ENCODE peak calls at places on chromosome 11, in nine cellular contexts. Y is AG04450, U is HepG2, N is brain microvascular endothelial cell, J is DND-41, A is stomach, G is heart left ventricle, V is ovary, K is aorta. M is an unnamed sample.

GRCh38 chr11:5712507-5712906 is 22.9 kb downstream of the TRIM22 start:
- DNase-seq in K (no peak), V (no peak), Y (no peak), N (no peak), A (no peak), G (no peak), J (no peak), U (no peak), M (no peak)

GRCh38 chr11:72222106-72222891 is 2.3 kb upstream of the INPPL1 start:
- DNase-seq in A (peak; percentile 18), K (no peak), N (no peak), U (no peak), J (no peak), G (peak; percentile 27), V (no peak), Y (no peak), M (no peak)

GRCh38 chr11:1882265-1883238 is 9.1 kb downstream of the PRR33 start:
- DNase-seq in N (peak; percentile 41), Y (peak; percentile 15), V (peak; percentile 79), U (peak; percentile 49), A (peak; percentile 82), G (peak; percentile 88), K (peak; percentile 94), J (peak; percentile 82), M (peak; percentile 90)

GRCh38 chr11:104663190-104664140 is 234.8 kb downstream of the CASP12 start:
- DNase-seq in V (no peak), J (no peak), A (no peak), N (no peak), Y (no peak), K (no peak), G (no peak), U (no peak), M (no peak)

GRCh38 chr11:12888525-12889158 is 120.5 kb upstream of the RASSF10 start:
- DNase-seq in V (peak; percentile 92), U (peak; percentile 71), G (peak; percentile 88), K (peak; percentile 95), A (peak; percentile 91), J (peak; percentile 74), N (peak; percentile 94), Y (peak; percentile 81), M (peak; percentile 85)

GRCh38 chr11:65395961-65396530 is 9.6 kb downstream of the FRMD8 start:
- DNase-seq in K (no peak), G (no peak), V (no peak), Y (no peak), J (no peak), U (no peak), N (no peak), A (no peak), M (peak; percentile 50)

GRCh38 chr11:103359221-103359620 is 250.0 kb downstream of the DYNC2H1 start:
- DNase-seq in V (no peak), Y (no peak), N (no peak), A (no peak), K (no peak), G (no peak), U (peak; percentile 20), J (no peak), M (no peak)

GRCh38 chr11:87528752-87529151 is 491.0 kb downstream of the TMEM135 start:
- DNase-seq in U (no peak), V (no peak), G (no peak), J (no peak), A (no peak), K (no peak), N (no peak), Y (no peak), M (no peak)

GRCh38 chr11:122756417-122756816 is 81.9 kb upstream of the CRTAM start:
- DNase-seq in Y (no peak), G (peak; percentile 59), N (no peak), V (no peak), U (no peak), J (peak; percentile 79), K (no peak), A (peak; percentile 34), M (peak; percentile 75)

GRCh38 chr11:24457985-24458384 is 38.9 kb upstream of the LUZP2 start:
- DNase-seq in J (no peak), K (no peak), G (no peak), Y (no peak), A (no peak), N (no peak), U (no peak), V (no peak), M (no peak)

GRCh38 chr11:66278396-66279091 is 569 bp downstream of the CNIH2 start:
- DNase-seq in G (no peak), J (no peak), U (no peak), K (no peak), Y (no peak), A (no peak), V (no peak), N (peak; percentile 48), M (no peak)

GRCh38 chr11:35470616-35471015 is 51.3 kb upstream of the SLC1A2 start:
- DNase-seq in J (no peak), V (no peak), A (no peak), U (no peak), N (no peak), K (no peak), Y (no peak), G (no peak), M (no peak)

GRCh38 chr11:111418436-111418787 is 39.3 kb upstream of the POU2AF1 start:
- DNase-seq in Y (no peak), A (no peak), V (no peak), N (no peak), U (no peak), J (no peak), G (no peak), K (no peak), M (no peak)

GRCh38 chr11:94722735-94723134 is 45.4 kb upstream of the AMOTL1 start:
- DNase-seq in N (no peak), K (no peak), V (no peak), J (no peak), G (no peak), U (no peak), Y (no peak), A (no peak), M (no peak)

GRCh38 chr11:44917741-44918140 is 32.9 kb downstream of the TP53I11 start:
- DNase-seq in U (no peak), G (no peak), V (no peak), A (no peak), N (no peak), J (no peak), K (no peak), Y (no peak), M (no peak)
- H3K27me3 ChIP-seq in U (peaks cover 4% of the 10 kb centered on the region), G (no peaks in the 10 kb centered on the region), V (no peaks in the 10 kb centered on the region), A (no peaks in the 10 kb centered on the region), N (no peaks in the 10 kb centered on the region), J (peaks cover 2% of the 10 kb centered on the region), K (no peaks in the 10 kb centered on the region), Y (peaks cover 44% of the 10 kb centered on the region), M (no peaks in the 10 kb centered on the region)

GRCh38 chr11:61550665-61551227 is 30.1 kb downstream of the SYT7 start:
- DNase-seq in N (no peak), V (no peak), U (no peak), A (no peak), J (no peak), G (no peak), Y (no peak), K (no peak), M (no peak)

GRCh38 chr11:61553373-61554171 is 27.3 kb downstream of the SYT7 start:
- DNase-seq in G (no peak), K (no peak), J (no peak), N (no peak), Y (no peak), U (no peak), A (no peak), V (no peak), M (no peak)

GRCh38 chr11:61551630-61552029 is 29.2 kb downstream of the SYT7 start:
- DNase-seq in J (no peak), Y (no peak), V (no peak), K (peak; percentile 84), N (no peak), G (peak; percentile 89), U (no peak), A (peak; percentile 72), M (no peak)

GRCh38 chr11:61554172-61554988 is 26.5 kb downstream of the SYT7 start:
- DNase-seq in K (no peak), A (no peak), G (no peak), N (no peak), J (no peak), V (no peak), U (no peak), Y (no peak), M (no peak)

GRCh38 chr11:61552108-61552635 is 28.7 kb downstream of the SYT7 start:
- DNase-seq in V (no peak), N (no peak), K (no peak), A (peak; percentile 38), Y (no peak), U (no peak), G (peak; percentile 69), J (no peak), M (no peak)
- H3K27ac ChIP-seq in V (no peak overlapping the region), N (no peak overlapping the region), K (no peak overlapping the region), A (no peak overlapping the region), Y (no peak overlapping the region), U (no peak overlapping the region), G (peak overlapping the region; percentile 76), J (no peak overlapping the region), M (no peak overlapping the region)

DNA sequence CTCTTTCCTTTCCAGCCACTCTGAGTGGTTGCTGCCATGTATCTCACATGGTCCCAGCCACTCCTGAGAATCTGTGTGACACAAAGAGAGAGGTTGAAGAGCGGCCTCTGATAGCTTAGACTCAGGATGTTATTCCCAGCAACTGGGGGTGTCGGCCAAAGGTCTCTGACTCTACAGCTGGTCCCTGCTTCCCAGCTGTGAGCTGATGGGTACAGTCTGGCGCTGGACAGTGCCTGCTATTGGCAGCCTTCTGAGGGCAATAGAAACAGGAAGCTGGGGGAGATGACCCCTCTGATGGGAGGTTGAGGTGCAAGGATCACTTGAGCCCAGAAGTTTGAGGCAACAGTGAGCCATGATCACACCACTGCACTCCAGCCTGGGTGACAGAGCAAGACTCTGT is 105.1 kb downstream of the RRAS2 start:
- DNase-seq in U (no peak), G (no peak), V (no peak), K (no peak), A (no peak), N (no peak), J (no peak), Y (no peak), M (no peak)
- H3K27me3 ChIP-seq in U (no peaks in the 10 kb centered on the region), G (no peaks in the 10 kb centered on the region), V (no peaks in the 10 kb centered on the region), K (no peaks in the 10 kb centered on the region), A (no peaks in the 10 kb centered on the region), N (no peaks in the 10 kb centered on the region), J (peaks cover 5% of the 10 kb centered on the region), Y (peaks cover 39% of the 10 kb centered on the region), M (peaks cover 3% of the 10 kb centered on the region)

GRCh38 chr11:47327949-47328348 is 24.6 kb downstream of the MYBPC3 start:
- DNase-seq in G (no peak), J (no peak), V (no peak), A (no peak), K (peak; percentile 44), N (no peak), U (no peak), Y (no peak), M (no peak)

GRCh38 chr11:47326198-47326597 is 26.3 kb downstream of the MYBPC3 start:
- DNase-seq in N (no peak), K (peak; percentile 35), J (no peak), V (no peak), Y (no peak), A (no peak), U (no peak), G (no peak), M (no peak)

GRCh38 chr11:47327025-47327424 is 25.5 kb downstream of the MYBPC3 start:
- DNase-seq in Y (no peak), J (no peak), G (peak; percentile 52), N (no peak), V (no peak), K (peak; percentile 62), U (no peak), A (no peak), M (no peak)

GRCh38 chr11:47324520-47324919 is 28.0 kb downstream of the MYBPC3 start:
- DNase-seq in N (no peak), K (no peak), G (no peak), J (no peak), U (no peak), A (no peak), V (no peak), Y (no peak), M (no peak)

GRCh38 chr11:47325271-47326041 is 27.0 kb downstream of the MYBPC3 start:
- DNase-seq in V (no peak), Y (no peak), A (peak; percentile 78), K (peak; percentile 59), N (no peak), J (no peak), U (no peak), G (peak; percentile 59), M (no peak)
- H3K27ac ChIP-seq in V (no peak overlapping the region), Y (peak overlapping the region; percentile 11), A (no peak overlapping the region), K (no peak overlapping the region), N (no peak overlapping the region), J (no peak overlapping the region), U (no peak overlapping the region), G (no peak overlapping the region), M (no peak overlapping the region)